ENCODE peak calls at places on chromosomes 7 and 10, in nine cellular contexts. F, C, Z, S, A, D, R, T and N are unnamed samples.

GRCh38 chr7:108263364-108263951 is 133.3 kb upstream of the LAMB4 start:
- DNase-seq in F (no peak), C (no peak), Z (peak; percentile 59), S (peak; percentile 73), A (no peak), D (no peak), R (no peak), T (no peak), N (no peak)

GRCh38 chr7:30563326-30563942 is 31.2 kb upstream of the GARS1 start:
- DNase-seq in F (peak; percentile 80), C (peak; percentile 45), Z (no peak), S (no peak), A (no peak), D (no peak), R (no peak), T (no peak), N (no peak)

GRCh38 chr7:27032843-27033242 is 63.0 kb downstream of the HOXA1 start:
- DNase-seq in F (peak; percentile 47), C (no peak), Z (peak; percentile 21), S (no peak), A (peak; percentile 35), D (peak; percentile 46), R (no peak), T (no peak), N (no peak)

GRCh38 chr10:73414230-73414981 is 548 bp upstream of the ANXA7 start:
- DNase-seq in F (no peak), C (peak; percentile 3), Z (no peak), S (no peak), A (no peak), D (no peak), R (no peak), T (no peak), N (no peak)

GRCh38 chr7:73449422-73449821 is 15.8 kb downstream of the FZD9 start:
- DNase-seq in F (no peak), C (no peak), Z (peak; percentile 91), S (no peak), A (no peak), D (no peak), R (no peak), T (no peak), N (no peak)

GRCh38 chr10:93598157-93598556 is 2.9 kb downstream of the RBP4 start:
- DNase-seq in F (no peak), C (peak; percentile 51), Z (no peak), S (no peak), A (no peak), D (no peak), R (no peak), T (no peak), N (no peak)

GRCh38 chr10:51300617-51301350 is 226.5 kb downstream of the PRKG1 start:
- DNase-seq in F (no peak), C (no peak), Z (no peak), S (peak; percentile 59), A (no peak), D (no peak), R (no peak), T (no peak), N (no peak)

GRCh38 chr10:130546841-130547240 is 410.6 kb downstream of the GLRX3 start:
- DNase-seq in F (no peak), C (no peak), Z (no peak), S (no peak), A (no peak), D (no peak), R (no peak), T (no peak), N (no peak)

GRCh38 chr7:96484091-96484490 is 162.2 kb upstream of the SLC25A13 start:
- DNase-seq in F (no peak), C (no peak), Z (no peak), S (no peak), A (no peak), D (no peak), R (no peak), T (no peak), N (no peak)

GRCh38 chr7:111841596-111842209 is 279.4 kb upstream of the IMMP2L start:
- DNase-seq in F (no peak), C (no peak), Z (no peak), S (no peak), A (no peak), D (no peak), R (no peak), T (no peak), N (no peak)

GRCh38 chr10:117723343-117723742 is 180.8 kb downstream of the EMX2 start:
- DNase-seq in F (no peak), C (no peak), Z (no peak), S (no peak), A (no peak), D (no peak), R (no peak), T (no peak), N (no peak)

GRCh38 chr10:77163670-77164348 is 473.8 kb downstream of the KCNMA1 start:
- DNase-seq in F (peak; percentile 99), C (peak; percentile 100), Z (no peak), S (no peak), A (peak; percentile 36), D (peak; percentile 30), R (no peak), T (peak; percentile 75), N (peak; percentile 71)

GRCh38 chr10:70145166-70145665 is 1.3 kb downstream of the TYSND1 start:
- DNase-seq in F (no peak), C (no peak), Z (no peak), S (no peak), A (no peak), D (no peak), R (peak; percentile 45), T (no peak), N (no peak)

GRCh38 chr7:24946467-24946866 is 33.5 kb downstream of the OSBPL3 start:
- DNase-seq in F (no peak), C (no peak), Z (no peak), S (no peak), A (no peak), D (no peak), R (no peak), T (no peak), N (no peak)

GRCh38 chr7:133079296-133079695 is 2.6 kb downstream of the CHCHD3 start:
- DNase-seq in F (no peak), C (no peak), Z (no peak), S (no peak), A (no peak), D (no peak), R (no peak), T (no peak), N (no peak)

GRCh38 chr7:38855867-38856266 is 53.1 kb downstream of the VPS41 start:
- DNase-seq in F (no peak), C (no peak), Z (no peak), S (no peak), A (no peak), D (no peak), R (no peak), T (no peak), N (no peak)

GRCh38 chr10:78408671-78409472 is 375.2 kb downstream of the RPS24 start:
- DNase-seq in F (peak; percentile 76), C (peak; percentile 13), Z (no peak), S (no peak), A (no peak), D (peak; percentile 93), R (peak; percentile 91), T (no peak), N (peak; percentile 81)

GRCh38 chr7:22052221-22052639 is 106.5 kb upstream of the CDCA7L start:
- DNase-seq in F (peak; percentile 1), C (no peak), Z (peak; percentile 91), S (no peak), A (no peak), D (no peak), R (no peak), T (no peak), N (no peak)

GRCh38 chr10:113520606-113521481 is 32.0 kb upstream of the HABP2 start:
- DNase-seq in F (peak; percentile 64), C (peak; percentile 74), Z (peak; percentile 46), S (no peak), A (peak; percentile 87), D (peak; percentile 75), R (peak; percentile 65), T (peak; percentile 80), N (peak; percentile 38)

GRCh38 chr7:2800923-2801682 is 43.0 kb downstream of the GNA12 start:
- DNase-seq in F (peak; percentile 89), C (peak; percentile 82), Z (no peak), S (no peak), A (peak; percentile 29), D (no peak), R (no peak), T (no peak), N (no peak)

GRCh38 chr10:77529050-77529576 is 108.5 kb downstream of the KCNMA1 start:
- DNase-seq in F (no peak), C (no peak), Z (no peak), S (no peak), A (peak; percentile 22), D (no peak), R (no peak), T (no peak), N (no peak)

GRCh38 chr7:54811016-54811924 is 52.3 kb upstream of the SEC61G start:
- DNase-seq in F (peak; percentile 95), C (peak; percentile 95), Z (no peak), S (no peak), A (no peak), D (no peak), R (no peak), T (peak; percentile 74), N (no peak)

GRCh38 chr7:155816996-155817395 is 4.7 kb upstream of the SHH start:
- DNase-seq in F (no peak), C (no peak), Z (no peak), S (no peak), A (no peak), D (no peak), R (no peak), T (no peak), N (no peak)

GRCh38 chr10:127739908-127740307 is 2.9 kb downstream of the FOXI2 start:
- DNase-seq in F (no peak), C (no peak), Z (no peak), S (no peak), A (no peak), D (no peak), R (no peak), T (no peak), N (no peak)